ENCODE peak calls at places on chromosomes 11 and 22, in seven cellular contexts. W, T, E, I, Q, G and F are unnamed samples.

GRCh38 chr11:43518407-43519165 is 159.9 kb downstream of the TTC17 start:
- DNase-seq in Q (no peak), T (no peak), I (no peak), G (no peak), W (no peak), E (no peak), F (no peak)

GRCh38 chr11:19951558-19952083 is 208.7 kb downstream of the DBX1 start:
- DNase-seq in E (no peak), G (peak), W (peak), I (no peak), Q (peak), T (no peak), F (peak)

GRCh38 chr11:1628506-1629325 is 859 bp upstream of the KRTAP5-5 start:
- DNase-seq in G (no peak), T (peak), E (no peak), Q (no peak), I (no peak), W (peak), F (peak)

GRCh38 chr22:17562906-17563870 is at the start of gene SLC25A18:
- DNase-seq in G (no peak), I (peak), E (no peak), W (no peak), T (peak), Q (no peak), F (no peak)

GRCh38 chr11:119489087-119489486 is 66.1 kb upstream of the THY1 start:
- DNase-seq in G (no peak), W (no peak), I (peak), E (peak), Q (no peak), T (no peak), F (no peak)

GRCh38 chr22:42343136-42343484 is 72.7 kb upstream of the TCF20 start:
- DNase-seq in Q (no peak), G (no peak), I (no peak), E (no peak), T (no peak), W (peak), F (no peak)

GRCh38 chr11:32830413-32830738 is 649 bp downstream of the PRRG4 start:
- DNase-seq in I (peak), E (peak), W (peak), G (no peak), T (no peak), Q (no peak), F (no peak)

GRCh38 chr11:112016088-112016764 is 9.0 kb upstream of the DLAT start:
- DNase-seq in T (no peak), W (no peak), E (no peak), I (no peak), G (no peak), Q (no peak), F (no peak)

GRCh38 chr22:17955611-17956379 is 68.6 kb downstream of the MICAL3 start:
- DNase-seq in W (no peak), G (no peak), Q (no peak), E (no peak), T (no peak), I (no peak), F (no peak)

GRCh38 chr22:36083056-36083455 is 54.4 kb upstream of the RBFOX2 start:
- DNase-seq in Q (no peak), I (no peak), W (no peak), T (no peak), G (no peak), E (no peak), F (no peak)

GRCh38 chr11:11288972-11289616 is 64.0 kb downstream of the CSNK2A3 start:
- DNase-seq in E (no peak), W (no peak), Q (no peak), I (no peak), G (no peak), T (no peak), F (no peak)

GRCh38 chr11:65649656-65650546 is 12.0 kb downstream of the SIPA1 start:
- DNase-seq in T (peak), Q (no peak), G (no peak), E (no peak), I (peak), W (no peak), F (no peak)

GRCh38 chr11:14390669-14391068 is 31.7 kb upstream of the RRAS2 start:
- DNase-seq in Q (no peak), I (no peak), G (no peak), E (no peak), W (peak), T (no peak), F (no peak)

GRCh38 chr11:9153651-9154050 is 62.3 kb upstream of the SCUBE2 start:
- DNase-seq in T (no peak), E (no peak), W (no peak), Q (no peak), G (no peak), I (no peak), F (no peak)

GRCh38 chr22:19523240-19524169 is 705 bp downstream of the CLDN5 start:
- DNase-seq in E (no peak), T (no peak), I (peak), W (no peak), Q (no peak), G (no peak), F (peak)

GRCh38 chr11:107018274-107018901 is at the start of gene GUCY1A2:
- DNase-seq in E (no peak), I (no peak), Q (no peak), W (peak), G (no peak), T (peak), F (no peak)

GRCh38 chr11:73400293-73400692 is 24.1 kb downstream of the RELT start:
- DNase-seq in G (no peak), Q (no peak), T (no peak), I (no peak), W (no peak), E (no peak), F (no peak)

GRCh38 chr11:93623179-93623578 is 38.3 kb upstream of the CEP295 start:
- DNase-seq in E (no peak), W (no peak), Q (peak), T (no peak), G (no peak), I (no peak), F (no peak)

GRCh38 chr22:32204211-32204855 is 540 bp downstream of the RFPL2 start:
- DNase-seq in I (peak), W (peak), G (no peak), E (no peak), Q (no peak), T (no peak), F (peak)

GRCh38 chr22:39524753-39525657 is 4.6 kb downstream of the ATF4 start:
- DNase-seq in G (no peak), Q (no peak), W (no peak), T (no peak), E (no peak), I (no peak), F (no peak)

GRCh38 chr22:39522567-39523300 is 2.4 kb downstream of the ATF4 start:
- DNase-seq in I (no peak), G (no peak), W (peak), T (no peak), Q (no peak), E (no peak), F (peak)

GRCh38 chr22:39526736-39527171 is 5.8 kb downstream of the RPS19BP1 start:
- DNase-seq in W (no peak), Q (no peak), G (no peak), E (no peak), I (no peak), T (no peak), F (no peak)

GRCh38 chr22:39525658-39525975 is 5.3 kb downstream of the ATF4 start:
- DNase-seq in G (no peak), E (no peak), W (no peak), Q (no peak), I (no peak), T (no peak), F (no peak)

GRCh38 chr22:39524089-39524752 is 3.9 kb downstream of the ATF4 start:
- DNase-seq in W (no peak), I (no peak), G (no peak), T (no peak), Q (no peak), E (no peak), F (no peak)
- TF ChIP-seq POLR2A in W (no peak), I (no peak), G (no peak), T (no peak), Q (peak), E (no peak), F (peak)

GRCh38 chr11:55345306-55345705 is 2.3 kb downstream of the OR4A16 start:
- DNase-seq in E (no peak), G (no peak), T (no peak), Q (no peak), W (no peak), I (no peak), F (no peak)

GRCh38 chr11:55342901-55343300 is at the start of gene OR4A16:
- DNase-seq in E (no peak), G (no peak), I (no peak), T (no peak), Q (no peak), W (no peak), F (no peak)
- TF ChIP-seq POLR2A in E (no peak), G (no peak), I (no peak), T (no peak), Q (no peak), W (no peak), F (no peak)

GRCh38 chr11:35663408-35663702 is 780 bp downstream of the TRIM44 start:
- DNase-seq in E (no peak), I (no peak), G (no peak), Q (no peak), T (no peak), W (no peak), F (no peak)
- TF ChIP-seq POLR2A in E (no peak), I (no peak), G (no peak), Q (no peak), T (no peak), W (no peak), F (no peak)

DNA sequence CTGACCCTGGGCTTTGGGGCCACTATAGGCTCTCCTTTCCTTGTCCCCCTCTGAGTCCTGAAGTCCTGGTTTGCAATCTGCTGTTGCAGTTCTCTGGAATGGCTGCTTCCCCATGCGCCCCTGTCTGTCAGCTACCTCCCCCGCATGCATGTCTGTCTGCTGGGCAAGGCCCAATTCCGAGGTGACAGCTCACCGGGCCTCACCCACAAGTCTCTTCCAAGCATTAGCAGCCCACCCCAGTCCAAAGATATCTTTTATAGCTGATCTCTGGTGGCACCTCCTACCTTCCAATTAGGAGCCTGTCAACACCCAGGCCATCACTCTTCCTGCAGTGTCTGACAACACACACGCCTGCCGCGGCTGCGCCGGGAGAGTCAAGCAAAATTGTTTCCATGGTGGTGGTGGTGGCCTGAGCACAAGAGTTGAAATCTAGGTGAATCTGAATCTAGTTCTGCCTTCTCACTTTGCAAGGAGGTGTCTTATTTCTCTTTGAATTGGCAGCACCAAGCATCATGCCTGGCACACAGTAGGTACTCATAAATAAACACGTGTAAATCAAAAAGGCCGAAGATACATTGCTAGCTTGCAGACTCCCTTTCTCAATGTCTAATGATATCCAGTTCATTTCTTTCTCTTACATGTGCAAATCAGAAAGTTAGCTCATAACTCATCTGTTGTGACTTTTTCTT is 1.2 kb upstream of the LMO2 start:
- DNase-seq in W (no peak), E (no peak), I (no peak), Q (no peak), T (no peak), G (no peak), F (peak)
- TF ChIP-seq POLR2A in W (no peak), E (no peak), I (no peak), Q (no peak), T (no peak), G (no peak), F (peak)

DNA sequence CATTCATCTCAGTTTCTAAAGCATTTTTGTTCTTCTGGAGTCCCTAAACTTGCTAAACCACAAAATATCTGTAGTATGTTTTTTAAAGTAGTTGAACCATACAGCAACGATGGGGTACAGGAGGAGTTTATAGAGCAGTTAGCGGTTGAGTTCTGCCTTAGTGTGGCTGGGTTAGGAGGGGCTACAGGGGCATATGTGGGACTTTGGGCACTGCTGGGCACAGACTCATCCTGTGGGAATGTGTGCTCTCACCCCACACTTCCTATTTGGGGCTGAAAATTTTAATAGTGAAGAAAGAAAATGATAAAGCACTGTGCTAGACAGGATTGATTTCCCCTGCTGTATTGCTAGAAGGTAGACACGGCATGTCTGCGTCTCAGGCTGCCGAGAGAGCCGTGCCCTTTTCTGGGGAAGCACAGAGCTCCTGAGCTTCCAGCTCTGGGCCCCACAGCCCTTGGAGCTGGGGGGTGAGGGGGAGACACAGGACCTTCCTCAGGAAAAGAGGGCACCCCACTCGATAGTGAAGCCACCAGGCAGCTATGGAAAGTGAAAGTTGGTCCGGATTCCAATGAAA is 81.3 kb upstream of the PPARA start:
- DNase-seq in Q (no peak), T (peak), G (no peak), E (peak), W (no peak), I (peak), F (no peak)
- TF ChIP-seq POLR2A in Q (no peak), T (no peak), G (no peak), E (no peak), W (no peak), I (no peak), F (no peak)